ENCODE peak calls at places on chromosomes 3 and 15, in nine cellular contexts. One of them, this sample, is unnamed.

GRCh38 chr3:31196881-31197364 is 302.5 kb upstream of the GADL1 start:
- DNase-seq in T follicular helper cell: no peak
- DNase-seq in A172: peak
- DNase-seq in stimulated activated naive B cell treated with anti-CD40 and anti-IgM and Interleukin-4, amounts not matched to agents 10 μg/mL and 1 μg/mL and 100 μg/mL, for 72 hours: no peak
- DNase-seq in H7: peak
- DNase-seq in NCI-H2029 treated with DMSO at 0.1 percent for 48 hours: no peak
- DNase-seq in glutamatergic neuron: no peak
- DNase-seq in neuronal stem cell: no peak
- DNase-seq in astrocyte of the cerebellum: peak
- DNase-seq in this sample: no peak

GRCh38 chr3:40588406-40588805 is 63.6 kb downstream of the ZNF621 start:
- DNase-seq in T follicular helper cell: no peak
- DNase-seq in A172: no peak
- DNase-seq in stimulated activated naive B cell treated with anti-CD40 and anti-IgM and Interleukin-4, amounts not matched to agents 10 μg/mL and 1 μg/mL and 100 μg/mL, for 72 hours: no peak
- DNase-seq in H7: peak
- DNase-seq in NCI-H2029 treated with DMSO at 0.1 percent for 48 hours: no peak
- DNase-seq in glutamatergic neuron: no peak
- DNase-seq in neuronal stem cell: no peak
- DNase-seq in astrocyte of the cerebellum: no peak
- DNase-seq in this sample: no peak

GRCh38 chr15:71114887-71115566 is at the start of gene THSD4:
- DNase-seq in T follicular helper cell: peak
- DNase-seq in A172: peak
- DNase-seq in stimulated activated naive B cell treated with anti-CD40 and anti-IgM and Interleukin-4, amounts not matched to agents 10 μg/mL and 1 μg/mL and 100 μg/mL, for 72 hours: peak
- DNase-seq in H7: peak
- DNase-seq in NCI-H2029 treated with DMSO at 0.1 percent for 48 hours: peak
- DNase-seq in glutamatergic neuron: peak
- DNase-seq in neuronal stem cell: peak
- DNase-seq in astrocyte of the cerebellum: no peak
- DNase-seq in this sample: peak

GRCh38 chr15:94110476-94111130 is 120.8 kb upstream of the MCTP2 start:
- DNase-seq in T follicular helper cell: no peak
- DNase-seq in A172: no peak
- DNase-seq in stimulated activated naive B cell treated with anti-CD40 and anti-IgM and Interleukin-4, amounts not matched to agents 10 μg/mL and 1 μg/mL and 100 μg/mL, for 72 hours: no peak
- DNase-seq in H7: no peak
- DNase-seq in NCI-H2029 treated with DMSO at 0.1 percent for 48 hours: no peak
- DNase-seq in glutamatergic neuron: no peak
- DNase-seq in neuronal stem cell: no peak
- DNase-seq in astrocyte of the cerebellum: no peak
- DNase-seq in this sample: no peak

GRCh38 chr3:117602054-117602644 is 892.6 kb downstream of the TUSC7 start:
- DNase-seq in T follicular helper cell: no peak
- DNase-seq in A172: no peak
- DNase-seq in stimulated activated naive B cell treated with anti-CD40 and anti-IgM and Interleukin-4, amounts not matched to agents 10 μg/mL and 1 μg/mL and 100 μg/mL, for 72 hours: no peak
- DNase-seq in H7: no peak
- DNase-seq in NCI-H2029 treated with DMSO at 0.1 percent for 48 hours: no peak
- DNase-seq in glutamatergic neuron: no peak
- DNase-seq in neuronal stem cell: no peak
- DNase-seq in astrocyte of the cerebellum: no peak
- DNase-seq in this sample: no peak

GRCh38 chr3:157046520-157046919 is 113.4 kb downstream of the CCNL1 start:
- DNase-seq in T follicular helper cell: no peak
- DNase-seq in A172: no peak
- DNase-seq in stimulated activated naive B cell treated with anti-CD40 and anti-IgM and Interleukin-4, amounts not matched to agents 10 μg/mL and 1 μg/mL and 100 μg/mL, for 72 hours: no peak
- DNase-seq in H7: no peak
- DNase-seq in NCI-H2029 treated with DMSO at 0.1 percent for 48 hours: no peak
- DNase-seq in glutamatergic neuron: no peak
- DNase-seq in neuronal stem cell: no peak
- DNase-seq in astrocyte of the cerebellum: no peak
- DNase-seq in this sample: no peak

GRCh38 chr3:50620846-50621245 is 3.9 kb downstream of the MAPKAPK3 start:
- DNase-seq in T follicular helper cell: no peak
- DNase-seq in A172: peak
- DNase-seq in stimulated activated naive B cell treated with anti-CD40 and anti-IgM and Interleukin-4, amounts not matched to agents 10 μg/mL and 1 μg/mL and 100 μg/mL, for 72 hours: no peak
- DNase-seq in H7: no peak
- DNase-seq in NCI-H2029 treated with DMSO at 0.1 percent for 48 hours: no peak
- DNase-seq in glutamatergic neuron: no peak
- DNase-seq in neuronal stem cell: no peak
- DNase-seq in astrocyte of the cerebellum: no peak
- DNase-seq in this sample: no peak

GRCh38 chr3:151016421-151016820 is 43.9 kb upstream of the CLRN1 start:
- DNase-seq in T follicular helper cell: no peak
- DNase-seq in A172: no peak
- DNase-seq in stimulated activated naive B cell treated with anti-CD40 and anti-IgM and Interleukin-4, amounts not matched to agents 10 μg/mL and 1 μg/mL and 100 μg/mL, for 72 hours: no peak
- DNase-seq in H7: no peak
- DNase-seq in NCI-H2029 treated with DMSO at 0.1 percent for 48 hours: no peak
- DNase-seq in glutamatergic neuron: no peak
- DNase-seq in neuronal stem cell: no peak
- DNase-seq in astrocyte of the cerebellum: no peak
- DNase-seq in this sample: no peak

GRCh38 chr3:10198761-10199688 is 34.3 kb downstream of the IRAK2 start:
- DNase-seq in T follicular helper cell: peak
- DNase-seq in A172: peak
- DNase-seq in stimulated activated naive B cell treated with anti-CD40 and anti-IgM and Interleukin-4, amounts not matched to agents 10 μg/mL and 1 μg/mL and 100 μg/mL, for 72 hours: peak
- DNase-seq in H7: no peak
- DNase-seq in NCI-H2029 treated with DMSO at 0.1 percent for 48 hours: no peak
- DNase-seq in glutamatergic neuron: no peak
- DNase-seq in neuronal stem cell: no peak
- DNase-seq in astrocyte of the cerebellum: no peak
- DNase-seq in this sample: peak

GRCh38 chr15:32706704-32707103 is 11.1 kb upstream of the GREM1 start:
- DNase-seq in T follicular helper cell: no peak
- DNase-seq in A172: peak
- DNase-seq in stimulated activated naive B cell treated with anti-CD40 and anti-IgM and Interleukin-4, amounts not matched to agents 10 μg/mL and 1 μg/mL and 100 μg/mL, for 72 hours: no peak
- DNase-seq in H7: no peak
- DNase-seq in NCI-H2029 treated with DMSO at 0.1 percent for 48 hours: no peak
- DNase-seq in glutamatergic neuron: no peak
- DNase-seq in neuronal stem cell: no peak
- DNase-seq in astrocyte of the cerebellum: no peak
- DNase-seq in this sample: peak

GRCh38 chr15:71934446-71934845 is 124.1 kb downstream of the NR2E3 start:
- DNase-seq in T follicular helper cell: no peak
- DNase-seq in A172: no peak
- DNase-seq in stimulated activated naive B cell treated with anti-CD40 and anti-IgM and Interleukin-4, amounts not matched to agents 10 μg/mL and 1 μg/mL and 100 μg/mL, for 72 hours: no peak
- DNase-seq in H7: no peak
- DNase-seq in NCI-H2029 treated with DMSO at 0.1 percent for 48 hours: no peak
- DNase-seq in glutamatergic neuron: no peak
- DNase-seq in neuronal stem cell: no peak
- DNase-seq in astrocyte of the cerebellum: no peak
- DNase-seq in this sample: no peak

GRCh38 chr3:149771652-149772271 is 19.5 kb upstream of the COMMD2 start:
- DNase-seq in T follicular helper cell: peak
- DNase-seq in A172: peak
- DNase-seq in stimulated activated naive B cell treated with anti-CD40 and anti-IgM and Interleukin-4, amounts not matched to agents 10 μg/mL and 1 μg/mL and 100 μg/mL, for 72 hours: no peak
- DNase-seq in H7: peak
- DNase-seq in NCI-H2029 treated with DMSO at 0.1 percent for 48 hours: peak
- DNase-seq in glutamatergic neuron: peak
- DNase-seq in neuronal stem cell: peak
- DNase-seq in astrocyte of the cerebellum: peak
- DNase-seq in this sample: peak

GRCh38 chr15:38252481-38253311 is at the start of gene SPRED1:
- DNase-seq in T follicular helper cell: peak
- DNase-seq in A172: peak
- DNase-seq in stimulated activated naive B cell treated with anti-CD40 and anti-IgM and Interleukin-4, amounts not matched to agents 10 μg/mL and 1 μg/mL and 100 μg/mL, for 72 hours: peak
- DNase-seq in H7: peak
- DNase-seq in NCI-H2029 treated with DMSO at 0.1 percent for 48 hours: no peak
- DNase-seq in glutamatergic neuron: peak
- DNase-seq in neuronal stem cell: peak
- DNase-seq in astrocyte of the cerebellum: no peak
- DNase-seq in this sample: peak

GRCh38 chr15:62068071-62068786 is 1.5 kb downstream of the C2CD4A start:
- DNase-seq in T follicular helper cell: no peak
- DNase-seq in A172: peak
- DNase-seq in stimulated activated naive B cell treated with anti-CD40 and anti-IgM and Interleukin-4, amounts not matched to agents 10 μg/mL and 1 μg/mL and 100 μg/mL, for 72 hours: peak
- DNase-seq in H7: peak
- DNase-seq in NCI-H2029 treated with DMSO at 0.1 percent for 48 hours: no peak
- DNase-seq in glutamatergic neuron: peak
- DNase-seq in neuronal stem cell: peak
- DNase-seq in astrocyte of the cerebellum: no peak
- DNase-seq in this sample: peak

GRCh38 chr3:46713898-46714552 is 3.6 kb downstream of the PRSS50 start:
- DNase-seq in T follicular helper cell: no peak
- DNase-seq in A172: peak
- DNase-seq in stimulated activated naive B cell treated with anti-CD40 and anti-IgM and Interleukin-4, amounts not matched to agents 10 μg/mL and 1 μg/mL and 100 μg/mL, for 72 hours: peak
- DNase-seq in H7: peak
- DNase-seq in NCI-H2029 treated with DMSO at 0.1 percent for 48 hours: no peak
- DNase-seq in glutamatergic neuron: no peak
- DNase-seq in neuronal stem cell: no peak
- DNase-seq in astrocyte of the cerebellum: no peak
- DNase-seq in this sample: no peak

GRCh38 chr15:90334304-90334731 is 17.8 kb upstream of the ZNF774 start:
- DNase-seq in T follicular helper cell: no peak
- DNase-seq in A172: no peak
- DNase-seq in stimulated activated naive B cell treated with anti-CD40 and anti-IgM and Interleukin-4, amounts not matched to agents 10 μg/mL and 1 μg/mL and 100 μg/mL, for 72 hours: no peak
- DNase-seq in H7: no peak
- DNase-seq in NCI-H2029 treated with DMSO at 0.1 percent for 48 hours: no peak
- DNase-seq in glutamatergic neuron: no peak
- DNase-seq in neuronal stem cell: no peak
- DNase-seq in astrocyte of the cerebellum: no peak
- DNase-seq in this sample: peak

GRCh38 chr15:91047545-91048199 is 25.3 kb upstream of the VPS33B start:
- DNase-seq in T follicular helper cell: no peak
- DNase-seq in A172: peak
- DNase-seq in stimulated activated naive B cell treated with anti-CD40 and anti-IgM and Interleukin-4, amounts not matched to agents 10 μg/mL and 1 μg/mL and 100 μg/mL, for 72 hours: no peak
- DNase-seq in H7: no peak
- DNase-seq in NCI-H2029 treated with DMSO at 0.1 percent for 48 hours: no peak
- DNase-seq in glutamatergic neuron: no peak
- DNase-seq in neuronal stem cell: no peak
- DNase-seq in astrocyte of the cerebellum: no peak
- DNase-seq in this sample: no peak

GRCh38 chr3:136659253-136659652 is 92.9 kb downstream of the STAG1 start:
- DNase-seq in T follicular helper cell: no peak
- DNase-seq in A172: peak
- DNase-seq in stimulated activated naive B cell treated with anti-CD40 and anti-IgM and Interleukin-4, amounts not matched to agents 10 μg/mL and 1 μg/mL and 100 μg/mL, for 72 hours: no peak
- DNase-seq in H7: no peak
- DNase-seq in NCI-H2029 treated with DMSO at 0.1 percent for 48 hours: no peak
- DNase-seq in glutamatergic neuron: peak
- DNase-seq in neuronal stem cell: peak
- DNase-seq in astrocyte of the cerebellum: peak
- DNase-seq in this sample: no peak

GRCh38 chr3:100354850-100355249 is 20.3 kb downstream of the NIT2 start:
- DNase-seq in T follicular helper cell: no peak
- DNase-seq in A172: no peak
- DNase-seq in stimulated activated naive B cell treated with anti-CD40 and anti-IgM and Interleukin-4, amounts not matched to agents 10 μg/mL and 1 μg/mL and 100 μg/mL, for 72 hours: no peak
- DNase-seq in H7: no peak
- DNase-seq in NCI-H2029 treated with DMSO at 0.1 percent for 48 hours: no peak
- DNase-seq in glutamatergic neuron: no peak
- DNase-seq in neuronal stem cell: no peak
- DNase-seq in astrocyte of the cerebellum: peak
- DNase-seq in this sample: no peak

GRCh38 chr3:13040381-13041074 is 32.7 kb downstream of the IQSEC1 start:
- DNase-seq in T follicular helper cell: no peak
- DNase-seq in A172: no peak
- DNase-seq in stimulated activated naive B cell treated with anti-CD40 and anti-IgM and Interleukin-4, amounts not matched to agents 10 μg/mL and 1 μg/mL and 100 μg/mL, for 72 hours: peak
- DNase-seq in H7: no peak
- DNase-seq in NCI-H2029 treated with DMSO at 0.1 percent for 48 hours: no peak
- DNase-seq in glutamatergic neuron: no peak
- DNase-seq in neuronal stem cell: no peak
- DNase-seq in astrocyte of the cerebellum: no peak
- DNase-seq in this sample: no peak

GRCh38 chr3:123636431-123636841 is 51.6 kb upstream of the HACD2 start:
- DNase-seq in T follicular helper cell: no peak
- DNase-seq in A172: no peak
- DNase-seq in stimulated activated naive B cell treated with anti-CD40 and anti-IgM and Interleukin-4, amounts not matched to agents 10 μg/mL and 1 μg/mL and 100 μg/mL, for 72 hours: no peak
- DNase-seq in H7: peak
- DNase-seq in NCI-H2029 treated with DMSO at 0.1 percent for 48 hours: peak
- DNase-seq in glutamatergic neuron: peak
- DNase-seq in neuronal stem cell: peak
- DNase-seq in astrocyte of the cerebellum: no peak
- DNase-seq in this sample: no peak

GRCh38 chr3:134527037-134527436 is 41.2 kb downstream of the CEP63 start:
- DNase-seq in T follicular helper cell: no peak
- DNase-seq in A172: no peak
- DNase-seq in stimulated activated naive B cell treated with anti-CD40 and anti-IgM and Interleukin-4, amounts not matched to agents 10 μg/mL and 1 μg/mL and 100 μg/mL, for 72 hours: no peak
- DNase-seq in H7: peak
- DNase-seq in NCI-H2029 treated with DMSO at 0.1 percent for 48 hours: no peak
- DNase-seq in glutamatergic neuron: peak
- DNase-seq in neuronal stem cell: no peak
- DNase-seq in astrocyte of the cerebellum: no peak
- DNase-seq in this sample: no peak

GRCh38 chr15:31337352-31338031 is 10.9 kb downstream of the KLF13 start:
- DNase-seq in T follicular helper cell: no peak
- DNase-seq in A172: no peak
- DNase-seq in stimulated activated naive B cell treated with anti-CD40 and anti-IgM and Interleukin-4, amounts not matched to agents 10 μg/mL and 1 μg/mL and 100 μg/mL, for 72 hours: no peak
- DNase-seq in H7: no peak
- DNase-seq in NCI-H2029 treated with DMSO at 0.1 percent for 48 hours: no peak
- DNase-seq in glutamatergic neuron: no peak
- DNase-seq in neuronal stem cell: no peak
- DNase-seq in astrocyte of the cerebellum: no peak
- DNase-seq in this sample: no peak

GRCh38 chr15:98896002-98896721 is 111.4 kb downstream of the PGPEP1L start:
- DNase-seq in T follicular helper cell: no peak
- DNase-seq in A172: peak
- DNase-seq in stimulated activated naive B cell treated with anti-CD40 and anti-IgM and Interleukin-4, amounts not matched to agents 10 μg/mL and 1 μg/mL and 100 μg/mL, for 72 hours: no peak
- DNase-seq in H7: no peak
- DNase-seq in NCI-H2029 treated with DMSO at 0.1 percent for 48 hours: no peak
- DNase-seq in glutamatergic neuron: no peak
- DNase-seq in neuronal stem cell: no peak
- DNase-seq in astrocyte of the cerebellum: no peak
- DNase-seq in this sample: no peak

GRCh38 chr3:178671261-178672191 is 135.3 kb downstream of the KCNMB2 start:
- DNase-seq in T follicular helper cell: no peak
- DNase-seq in A172: peak
- DNase-seq in stimulated activated naive B cell treated with anti-CD40 and anti-IgM and Interleukin-4, amounts not matched to agents 10 μg/mL and 1 μg/mL and 100 μg/mL, for 72 hours: no peak
- DNase-seq in H7: no peak
- DNase-seq in NCI-H2029 treated with DMSO at 0.1 percent for 48 hours: no peak
- DNase-seq in glutamatergic neuron: peak
- DNase-seq in neuronal stem cell: no peak
- DNase-seq in astrocyte of the cerebellum: peak
- DNase-seq in this sample: no peak

GRCh38 chr3:129106866-129107565 is 14.6 kb downstream of the RAB43 start:
- DNase-seq in T follicular helper cell: no peak
- DNase-seq in A172: no peak
- DNase-seq in stimulated activated naive B cell treated with anti-CD40 and anti-IgM and Interleukin-4, amounts not matched to agents 10 μg/mL and 1 μg/mL and 100 μg/mL, for 72 hours: no peak
- DNase-seq in H7: no peak
- DNase-seq in NCI-H2029 treated with DMSO at 0.1 percent for 48 hours: peak
- DNase-seq in glutamatergic neuron: no peak
- DNase-seq in neuronal stem cell: no peak
- DNase-seq in astrocyte of the cerebellum: no peak
- DNase-seq in this sample: no peak

GRCh38 chr3:161781381-161781780 is 284.8 kb downstream of the OTOL1 start:
- DNase-seq in T follicular helper cell: no peak
- DNase-seq in A172: no peak
- DNase-seq in stimulated activated naive B cell treated with anti-CD40 and anti-IgM and Interleukin-4, amounts not matched to agents 10 μg/mL and 1 μg/mL and 100 μg/mL, for 72 hours: no peak
- DNase-seq in H7: no peak
- DNase-seq in NCI-H2029 treated with DMSO at 0.1 percent for 48 hours: no peak
- DNase-seq in glutamatergic neuron: no peak
- DNase-seq in neuronal stem cell: no peak
- DNase-seq in astrocyte of the cerebellum: no peak
- DNase-seq in this sample: no peak

GRCh38 chr15:51377038-51377761 is 35.7 kb downstream of the GLDN start:
- DNase-seq in T follicular helper cell: no peak
- DNase-seq in A172: no peak
- DNase-seq in stimulated activated naive B cell treated with anti-CD40 and anti-IgM and Interleukin-4, amounts not matched to agents 10 μg/mL and 1 μg/mL and 100 μg/mL, for 72 hours: no peak
- DNase-seq in H7: no peak
- DNase-seq in NCI-H2029 treated with DMSO at 0.1 percent for 48 hours: no peak
- DNase-seq in glutamatergic neuron: no peak
- DNase-seq in neuronal stem cell: no peak
- DNase-seq in astrocyte of the cerebellum: peak
- DNase-seq in this sample: no peak

GRCh38 chr15:87144775-87145174 is 1065.1 kb downstream of the AGBL1 start:
- DNase-seq in T follicular helper cell: no peak
- DNase-seq in A172: no peak
- DNase-seq in stimulated activated naive B cell treated with anti-CD40 and anti-IgM and Interleukin-4, amounts not matched to agents 10 μg/mL and 1 μg/mL and 100 μg/mL, for 72 hours: no peak
- DNase-seq in H7: no peak
- DNase-seq in NCI-H2029 treated with DMSO at 0.1 percent for 48 hours: no peak
- DNase-seq in glutamatergic neuron: no peak
- DNase-seq in neuronal stem cell: no peak
- DNase-seq in astrocyte of the cerebellum: no peak
- DNase-seq in this sample: no peak

GRCh38 chr3:160038862-160039562 is 50.4 kb downstream of the IL12A start:
- DNase-seq in T follicular helper cell: no peak
- DNase-seq in A172: no peak
- DNase-seq in stimulated activated naive B cell treated with anti-CD40 and anti-IgM and Interleukin-4, amounts not matched to agents 10 μg/mL and 1 μg/mL and 100 μg/mL, for 72 hours: peak
- DNase-seq in H7: peak
- DNase-seq in NCI-H2029 treated with DMSO at 0.1 percent for 48 hours: no peak
- DNase-seq in glutamatergic neuron: peak
- DNase-seq in neuronal stem cell: peak
- DNase-seq in astrocyte of the cerebellum: no peak
- DNase-seq in this sample: no peak

GRCh38 chr3:194404365-194405140 is 5.5 kb upstream of the GP5 start:
- DNase-seq in T follicular helper cell: peak
- DNase-seq in A172: peak
- DNase-seq in stimulated activated naive B cell treated with anti-CD40 and anti-IgM and Interleukin-4, amounts not matched to agents 10 μg/mL and 1 μg/mL and 100 μg/mL, for 72 hours: no peak
- DNase-seq in H7: no peak
- DNase-seq in NCI-H2029 treated with DMSO at 0.1 percent for 48 hours: peak
- DNase-seq in glutamatergic neuron: no peak
- DNase-seq in neuronal stem cell: no peak
- DNase-seq in astrocyte of the cerebellum: peak
- DNase-seq in this sample: peak